ENCODE peak calls at places on chromosome 6, in six cellular contexts. O is A549, B is fibroblast of lung, A is cardiac fibroblast, L is GM12865, G is AG09309. X is an unnamed sample.

GRCh38 chr6:45687570-45687969 is 309.8 kb upstream of the SUPT3H start:
- DNase-seq in O (no peak), B (peak), A (no peak), L (peak), G (no peak), X (no peak)

GRCh38 chr6:22642254-22642653 is 72.9 kb downstream of the HDGFL1 start:
- DNase-seq in O (no peak), B (peak), A (peak), L (no peak), G (no peak), X (peak)

GRCh38 chr6:32115623-32116022 is 6.5 kb upstream of the TNXB start:
- DNase-seq in O (no peak), B (no peak), A (peak), L (no peak), G (no peak), X (no peak)

GRCh38 chr6:161361529-161361928 is 87.7 kb upstream of the AGPAT4 start:
- DNase-seq in O (no peak), B (no peak), A (no peak), L (no peak), G (no peak), X (no peak)

GRCh38 chr6:127317275-127318128 is 25.9 kb downstream of the ECHDC1 start:
- DNase-seq in O (no peak), B (no peak), A (no peak), L (no peak), G (no peak), X (no peak)

GRCh38 chr6:52808660-52809059 is 5.0 kb upstream of the GSTA1 start:
- DNase-seq in O (no peak), B (no peak), A (no peak), L (peak), G (no peak), X (no peak)

GRCh38 chr6:32079566-32080290 is 29.4 kb downstream of the TNXB start:
- DNase-seq in O (no peak), B (no peak), A (no peak), L (no peak), G (no peak), X (no peak)

GRCh38 chr6:31882344-31882743 is 3.5 kb upstream of the SLC44A4 start:
- DNase-seq in O (no peak), B (peak), A (peak), L (no peak), G (no peak), X (no peak)

GRCh38 chr6:47147175-47147727 is 105.1 kb upstream of the ADGRF1 start:
- DNase-seq in O (no peak), B (no peak), A (no peak), L (no peak), G (no peak), X (no peak)

GRCh38 chr6:17258763-17259162 is 22.4 kb upstream of the RBM24 start:
- DNase-seq in O (no peak), B (no peak), A (no peak), L (no peak), G (no peak), X (no peak)

GRCh38 chr6:138028893-138029292 is 78.3 kb downstream of the PERP start:
- DNase-seq in O (no peak), B (no peak), A (no peak), L (no peak), G (no peak), X (no peak)

GRCh38 chr6:125477141-125477540 is 175.4 kb upstream of the HDDC2 start:
- DNase-seq in O (no peak), B (no peak), A (no peak), L (no peak), G (no peak), X (no peak)

GRCh38 chr6:23591761-23592160 is 534.3 kb upstream of the NRSN1 start:
- DNase-seq in O (no peak), B (no peak), A (no peak), L (no peak), G (no peak), X (no peak)

GRCh38 chr6:162770136-162770535 is 42.4 kb downstream of the PACRG start:
- DNase-seq in O (no peak), B (no peak), A (no peak), L (no peak), G (no peak), X (no peak)

GRCh38 chr6:75852721-75853120 is 103.7 kb downstream of the MYO6 start:
- DNase-seq in O (no peak), B (peak), A (peak), L (peak), G (no peak), X (no peak)

GRCh38 chr6:21501815-21502214 is 91.7 kb upstream of the SOX4 start:
- DNase-seq in O (no peak), B (no peak), A (no peak), L (no peak), G (no peak), X (no peak)

GRCh38 chr6:113980937-113981554 is 10.1 kb upstream of the HDAC2 start:
- DNase-seq in O (peak), B (peak), A (peak), L (peak), G (no peak), X (no peak)

GRCh38 chr6:35016417-35017221 is 124.5 kb downstream of the TCP11 start:
- DNase-seq in O (no peak), B (peak), A (peak), L (no peak), G (no peak), X (no peak)

GRCh38 chr6:98840385-98840784 is 6.0 kb downstream of the POU3F2 start:
- DNase-seq in O (no peak), B (peak), A (no peak), L (no peak), G (no peak), X (no peak)

GRCh38 chr6:45078432-45078831 is 249.7 kb upstream of the RUNX2 start:
- DNase-seq in O (no peak), B (no peak), A (no peak), L (no peak), G (no peak), X (no peak)

GRCh38 chr6:84197708-84198107 is 29.7 kb downstream of the CEP162 start:
- DNase-seq in O (no peak), B (no peak), A (no peak), L (no peak), G (no peak), X (no peak)

GRCh38 chr6:31122803-31123706 is 2.8 kb upstream of the CDSN start:
- DNase-seq in O (peak), B (peak), A (peak), L (no peak), G (peak), X (peak)

GRCh38 chr6:155100087-155100486 is 105.0 kb downstream of the TIAM2 start:
- DNase-seq in O (no peak), B (peak), A (no peak), L (no peak), G (no peak), X (no peak)

GRCh38 chr6:147958683-147959082 is 384.0 kb upstream of the SASH1 start:
- DNase-seq in O (no peak), B (no peak), A (no peak), L (no peak), G (no peak), X (no peak)

GRCh38 chr6:130995783-130996447 is 67.1 kb downstream of the EPB41L2 start:
- DNase-seq in O (no peak), B (no peak), A (no peak), L (no peak), G (no peak), X (no peak)

GRCh38 chr6:6221829-6222535 is 98.5 kb downstream of the F13A1 start:
- DNase-seq in O (no peak), B (no peak), A (no peak), L (peak), G (no peak), X (no peak)

GRCh38 chr6:111872521-111873177 is 603 bp downstream of the FYN start:
- DNase-seq in O (no peak), B (peak), A (peak), L (peak), G (no peak), X (no peak)
- TF ChIP-seq CTCF in O (no peak), B (no peak), A (no peak), L (peak), G (no peak), X (no peak)

DNA sequence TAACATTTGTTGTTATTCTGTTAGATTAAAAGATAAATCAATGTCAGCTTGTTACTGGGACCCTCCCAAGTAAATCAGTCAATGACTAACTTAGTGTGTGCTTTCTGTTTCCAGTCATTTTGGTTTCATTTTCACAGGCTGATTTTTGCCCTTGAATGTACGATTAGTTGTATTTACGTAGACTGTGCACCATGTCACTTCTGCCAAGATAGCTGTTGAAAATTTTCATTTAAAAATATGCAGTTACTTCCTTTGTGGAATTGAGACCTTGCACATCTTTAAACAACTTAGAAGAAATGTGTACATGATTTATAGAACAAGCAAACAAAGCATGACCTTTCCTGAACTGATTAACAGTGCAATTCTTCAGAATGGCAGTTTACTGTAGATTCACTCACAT is 944.8 kb upstream of the CITED2 start:
- DNase-seq in O (no peak), B (peak), A (peak), L (peak), G (peak), X (no peak)
- H3K4me3 ChIP-seq in O (no peak), B (no peak), A (peak), L (peak), G (no peak), X (no peak)

DNA sequence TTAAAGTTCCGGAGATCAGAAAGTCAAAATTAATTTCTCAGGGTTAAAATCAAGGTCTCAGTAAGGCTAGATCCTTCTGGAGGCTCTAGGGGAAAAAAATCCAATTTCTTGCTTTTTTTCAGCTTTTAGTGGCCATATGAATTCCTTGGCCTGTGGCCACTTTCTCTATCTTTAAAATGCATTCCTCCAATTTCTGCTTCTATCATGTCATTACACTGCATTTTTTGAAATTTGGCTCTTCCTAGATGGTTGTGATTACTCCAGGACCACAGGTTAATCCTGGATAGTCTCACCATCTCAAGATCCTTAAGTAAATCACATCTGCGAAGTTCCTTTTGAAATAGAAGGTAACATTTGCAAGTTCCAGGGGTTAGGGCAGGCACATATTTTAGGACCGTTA is 1294.9 kb upstream of the CITED2 start:
- DNase-seq in O (no peak), B (peak), A (peak), L (no peak), G (no peak), X (no peak)
- TF ChIP-seq CTCF in O (no peak), B (no peak), A (no peak), L (no peak), G (no peak), X (no peak)

GRCh38 chr6:169453221-169453620 is 199.6 kb upstream of the THBS2 start:
- DNase-seq in O (no peak), B (no peak), A (no peak), L (no peak), G (no peak), X (no peak)

GRCh38 chr6:169451065-169451840 is 197.6 kb upstream of the THBS2 start:
- DNase-seq in O (no peak), B (no peak), A (peak), L (no peak), G (no peak), X (no peak)

GRCh38 chr6:169452869-169453186 is 199.2 kb upstream of the THBS2 start:
- DNase-seq in O (no peak), B (no peak), A (no peak), L (no peak), G (no peak), X (no peak)

GRCh38 chr6:169454204-169454871 is 200.7 kb upstream of the THBS2 start:
- DNase-seq in O (no peak), B (peak), A (peak), L (no peak), G (peak), X (peak)

GRCh38 chr6:169452117-169452868 is 198.6 kb upstream of the THBS2 start:
- DNase-seq in O (no peak), B (peak), A (peak), L (no peak), G (peak), X (no peak)
- H3K4me3 ChIP-seq in O (no peak), B (peak), A (peak), L (no peak), G (peak), X (no peak)

X was measured in AG04449.